ENCODE peak calls at places on chromosome 1, in ten cellular contexts. U is colonic mucosa, O is breast epithelium, V is IMR-90, H is MM.1S, J is stomach, R is adrenal gland, M is neural progenitor cell, Q is cardiac muscle cell, K is spleen. X is an unnamed sample. For H3K4me1 and H3K27me3, the result is how much of the 10 kb centered on the place peaks cover.

GRCh38 chr1:50542362-50542761 is 119.1 kb upstream of the DMRTA2 start:
- DNase-seq in K (no peak), M (no peak), O (no peak), J (no peak), V (no peak), R (no peak), Q (peak), H (no peak), U (no peak), X (no peak)

GRCh38 chr1:159892944-159893343 is 7.0 kb downstream of the CFAP45 start:
- DNase-seq in K (no peak), J (no peak), H (no peak), R (no peak), Q (no peak), U (no peak), M (no peak), V (no peak), O (no peak), X (no peak)

GRCh38 chr1:164611754-164612642 is 53.0 kb downstream of the PBX1 start:
- DNase-seq in H (no peak), O (peak), M (peak), K (no peak), J (peak), Q (peak), U (peak), V (peak), R (peak), X (peak)

GRCh38 chr1:179826626-179827280 is 50.9 kb downstream of the TOR1AIP2 start:
- DNase-seq in M (no peak), K (peak), J (no peak), V (no peak), Q (no peak), H (no peak), R (no peak), U (no peak), O (no peak), X (no peak)

GRCh38 chr1:185843971-185844370 is 109.8 kb downstream of the HMCN1 start:
- DNase-seq in V (no peak), H (no peak), O (no peak), Q (no peak), R (no peak), K (no peak), M (no peak), U (no peak), J (no peak), X (no peak)

GRCh38 chr1:6703016-6703415 is 1.4 kb upstream of the DNAJC11 start:
- DNase-seq in Q (no peak), O (no peak), U (no peak), J (no peak), R (no peak), H (no peak), M (no peak), K (no peak), V (peak), X (no peak)

GRCh38 chr1:6124746-6125365 is 55.3 kb downstream of the CHD5 start:
- DNase-seq in R (no peak), H (no peak), V (no peak), K (peak), J (no peak), U (no peak), Q (no peak), O (no peak), M (no peak), X (no peak)

GRCh38 chr1:65264197-65264929 is 45.0 kb upstream of the DNAJC6 start:
- DNase-seq in U (peak), H (no peak), K (no peak), V (peak), R (peak), J (no peak), O (no peak), M (peak), Q (peak), X (no peak)

GRCh38 chr1:167059729-167060107 is 30.5 kb downstream of the GPA33 start:
- DNase-seq in V (no peak), J (no peak), U (no peak), K (no peak), R (no peak), O (no peak), M (no peak), H (no peak), Q (no peak), X (no peak)
- H3K4me3 ChIP-seq in V (no peak), J (no peak), U (no peak), K (no peak), R (no peak), O (no peak), M (no peak), H (no peak), Q (no peak), X (no peak)

DNA sequence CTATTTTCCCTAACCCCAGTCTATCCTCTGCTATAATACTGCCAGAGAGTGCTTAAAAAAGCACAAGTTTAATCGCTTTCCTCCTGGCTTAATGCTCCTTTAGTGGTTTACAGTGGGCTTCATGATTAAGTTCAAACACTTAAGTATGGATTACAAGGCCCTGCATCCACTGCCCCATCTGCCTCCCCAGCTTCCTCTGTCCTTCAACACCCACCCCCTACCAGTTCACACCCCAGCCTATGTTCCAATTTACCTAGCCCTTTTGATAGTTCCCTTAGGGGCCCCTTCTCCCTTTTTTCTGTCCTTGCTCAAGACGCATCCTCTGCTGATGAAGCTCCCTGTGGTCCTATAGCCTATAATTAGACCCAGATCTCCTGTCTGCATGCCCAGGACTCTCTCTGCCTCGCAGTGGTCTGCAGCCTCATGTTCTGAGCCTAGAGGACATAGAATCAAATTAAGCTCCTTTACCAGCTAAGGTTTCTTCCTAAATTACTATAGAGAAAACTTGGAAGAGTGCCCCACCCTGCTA is 212.5 kb downstream of the FGGY start:
- DNase-seq in V (no peak), J (no peak), M (no peak), Q (no peak), K (no peak), U (no peak), H (no peak), O (no peak), R (no peak), X (no peak)
- H3K4me1 ChIP-seq in V (under half), J (under half), M (under half), Q (under half), K (under half), U (under half), H (under half), O (under half), R (under half), X (under half)

GRCh38 chr1:229037806-229038405 is 233.0 kb upstream of the RAB4A start:
- DNase-seq in O (no peak), Q (peak), M (peak), H (no peak), V (peak), K (no peak), U (no peak), R (no peak), J (no peak), X (no peak)
- H3K27me3 ChIP-seq in O (under half), Q (under half), M (under half), H (under half), V (under half), K (under half), U (under half), R (under half), J (under half), X (under half)

GRCh38 chr1:117608758-117609157 is 2.9 kb downstream of the TENT5C start:
- DNase-seq in J (no peak), O (no peak), M (no peak), Q (no peak), U (no peak), V (no peak), H (peak), R (no peak), K (no peak), X (no peak)

GRCh38 chr1:117606608-117607261 is 887 bp downstream of the TENT5C start:
- DNase-seq in J (peak), V (peak), H (peak), O (peak), M (peak), R (peak), K (peak), Q (peak), U (peak), X (no peak)

GRCh38 chr1:117608213-117608612 is 2.4 kb downstream of the TENT5C start:
- DNase-seq in K (no peak), V (no peak), U (no peak), R (no peak), M (no peak), H (peak), Q (no peak), O (no peak), J (no peak), X (no peak)

GRCh38 chr1:117605811-117606607 is at the start of gene TENT5C:
- DNase-seq in R (peak), H (peak), O (peak), J (peak), K (peak), V (peak), U (peak), M (peak), Q (peak), X (peak)

GRCh38 chr1:117607471-117607870 is 1.6 kb downstream of the TENT5C start:
- DNase-seq in U (peak), V (no peak), O (peak), H (peak), R (peak), M (peak), J (peak), K (no peak), Q (no peak), X (no peak)
- H3K4me3 ChIP-seq in U (peak), V (peak), O (peak), H (peak), R (no peak), M (peak), J (peak), K (peak), Q (no peak), X (no peak)

DNA sequence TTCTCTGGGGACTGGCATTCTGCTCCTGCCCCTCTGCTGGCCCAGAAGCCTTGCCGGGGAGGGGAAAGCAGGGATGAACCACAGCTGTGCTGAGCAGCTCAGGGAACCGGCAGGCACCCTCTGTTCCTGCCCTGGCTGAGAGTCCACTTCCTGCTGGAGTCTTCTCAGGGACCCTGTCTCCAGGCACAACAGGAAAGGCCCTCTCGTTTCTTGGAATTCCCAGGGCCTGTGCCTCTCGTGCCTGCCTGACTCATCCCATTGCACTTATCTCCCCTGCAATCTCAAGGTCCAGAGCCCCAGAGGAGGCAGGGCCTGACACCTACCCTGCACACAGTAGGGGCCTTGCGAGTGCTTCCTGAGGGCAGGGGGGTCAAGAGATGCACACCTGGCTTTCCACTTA is 1.1 kb upstream of the EDN2 start:
- DNase-seq in J (no peak), O (no peak), M (no peak), H (no peak), R (no peak), U (no peak), K (peak), V (peak), Q (no peak), X (peak)
- H3K4me1 ChIP-seq in J (half or more), O (under half), M (under half), H (under half), R (under half), U (under half), K (under half), V (under half), Q (half or more), X (half or more)